ENCODE peak calls at places on chromosomes 3 and 15, in nine cellular contexts. One of them, this sample, is unnamed.
A peak's percentile ranks its signal among the peaks of the same experiment; 100 is the strongest.

GRCh38 chr3:45002680-45003079 is 23.4 kb upstream of the CLEC3B start:
- DNase-seq in kidney tubule cell: no peak
- DNase-seq in transverse colon: no peak
- DNase-seq in naive thymus-derived CD8-positive, alpha-beta T cell: no peak
- DNase-seq in GM12891: no peak
- DNase-seq in IMR-90: no peak
- DNase-seq in activated CD4-positive, alpha-beta T cell treated with anti-CD3 and anti-CD28 coated beads for 1 hour: no peak
- DNase-seq in NCI-H2081 treated with DMSO at 0.1 percent for 48 hours: no peak
- DNase-seq in left colon: no peak
- DNase-seq in this sample: no peak

GRCh38 chr3:23264413-23264812 is 61.3 kb downstream of the UBE2E2 start:
- DNase-seq in kidney tubule cell: peak; percentile 63
- DNase-seq in transverse colon: no peak
- DNase-seq in naive thymus-derived CD8-positive, alpha-beta T cell: no peak
- DNase-seq in GM12891: no peak
- DNase-seq in IMR-90: peak; percentile 80
- DNase-seq in activated CD4-positive, alpha-beta T cell treated with anti-CD3 and anti-CD28 coated beads for 1 hour: no peak
- DNase-seq in NCI-H2081 treated with DMSO at 0.1 percent for 48 hours: no peak
- DNase-seq in left colon: no peak
- DNase-seq in this sample: no peak

GRCh38 chr15:66066439-66066838 is 187.1 kb downstream of the MEGF11 start:
- DNase-seq in kidney tubule cell: no peak
- DNase-seq in transverse colon: no peak
- DNase-seq in naive thymus-derived CD8-positive, alpha-beta T cell: no peak
- DNase-seq in GM12891: no peak
- DNase-seq in IMR-90: no peak
- DNase-seq in activated CD4-positive, alpha-beta T cell treated with anti-CD3 and anti-CD28 coated beads for 1 hour: no peak
- DNase-seq in NCI-H2081 treated with DMSO at 0.1 percent for 48 hours: no peak
- DNase-seq in left colon: no peak
- DNase-seq in this sample: no peak

GRCh38 chr3:159913712-159914414 is 74.8 kb upstream of the IL12A start:
- DNase-seq in kidney tubule cell: peak; percentile 26
- DNase-seq in transverse colon: no peak
- DNase-seq in naive thymus-derived CD8-positive, alpha-beta T cell: no peak
- DNase-seq in GM12891: no peak
- DNase-seq in IMR-90: no peak
- DNase-seq in activated CD4-positive, alpha-beta T cell treated with anti-CD3 and anti-CD28 coated beads for 1 hour: no peak
- DNase-seq in NCI-H2081 treated with DMSO at 0.1 percent for 48 hours: no peak
- DNase-seq in left colon: no peak
- DNase-seq in this sample: no peak

GRCh38 chr3:138349926-138350665 is 1.7 kb downstream of the MRAS start:
- DNase-seq in kidney tubule cell: no peak
- DNase-seq in transverse colon: no peak
- DNase-seq in naive thymus-derived CD8-positive, alpha-beta T cell: no peak
- DNase-seq in GM12891: no peak
- DNase-seq in IMR-90: peak; percentile 37
- DNase-seq in activated CD4-positive, alpha-beta T cell treated with anti-CD3 and anti-CD28 coated beads for 1 hour: no peak
- DNase-seq in NCI-H2081 treated with DMSO at 0.1 percent for 48 hours: no peak
- DNase-seq in left colon: no peak
- DNase-seq in this sample: no peak

GRCh38 chr3:184249412-184250166 is at the start of gene EEF1AKMT4:
- DNase-seq in kidney tubule cell: peak; percentile 98
- DNase-seq in transverse colon: peak; percentile 98
- DNase-seq in naive thymus-derived CD8-positive, alpha-beta T cell: peak; percentile 96
- DNase-seq in GM12891: peak; percentile 93
- DNase-seq in IMR-90: peak; percentile 98
- DNase-seq in activated CD4-positive, alpha-beta T cell treated with anti-CD3 and anti-CD28 coated beads for 1 hour: peak; percentile 92
- DNase-seq in NCI-H2081 treated with DMSO at 0.1 percent for 48 hours: peak; percentile 98
- DNase-seq in left colon: peak; percentile 97
- DNase-seq in this sample: peak; percentile 96

GRCh38 chr3:173217127-173217526 is 76.1 kb upstream of the SPATA16 start:
- DNase-seq in kidney tubule cell: peak; percentile 25
- DNase-seq in transverse colon: no peak
- DNase-seq in naive thymus-derived CD8-positive, alpha-beta T cell: no peak
- DNase-seq in GM12891: no peak
- DNase-seq in IMR-90: peak; percentile 18
- DNase-seq in activated CD4-positive, alpha-beta T cell treated with anti-CD3 and anti-CD28 coated beads for 1 hour: no peak
- DNase-seq in NCI-H2081 treated with DMSO at 0.1 percent for 48 hours: no peak
- DNase-seq in left colon: no peak
- DNase-seq in this sample: no peak

GRCh38 chr3:53196575-53197407 is 35.8 kb downstream of the PRKCD start:
- DNase-seq in kidney tubule cell: peak; percentile 17
- DNase-seq in transverse colon: peak; percentile 69
- DNase-seq in naive thymus-derived CD8-positive, alpha-beta T cell: no peak
- DNase-seq in GM12891: no peak
- DNase-seq in IMR-90: peak; percentile 62
- DNase-seq in activated CD4-positive, alpha-beta T cell treated with anti-CD3 and anti-CD28 coated beads for 1 hour: no peak
- DNase-seq in NCI-H2081 treated with DMSO at 0.1 percent for 48 hours: no peak
- DNase-seq in left colon: peak; percentile 56
- DNase-seq in this sample: no peak

GRCh38 chr15:95930659-95931375 is 399.7 kb upstream of the NR2F2 start:
- DNase-seq in kidney tubule cell: no peak
- DNase-seq in transverse colon: no peak
- DNase-seq in naive thymus-derived CD8-positive, alpha-beta T cell: no peak
- DNase-seq in GM12891: no peak
- DNase-seq in IMR-90: no peak
- DNase-seq in activated CD4-positive, alpha-beta T cell treated with anti-CD3 and anti-CD28 coated beads for 1 hour: no peak
- DNase-seq in NCI-H2081 treated with DMSO at 0.1 percent for 48 hours: no peak
- DNase-seq in left colon: no peak
- DNase-seq in this sample: no peak

This sample was measured in lung.